ENCODE peak calls at places on chromosomes 13 and 19, in seven cellular contexts. P is IMR-90, A is H1, B is neuronal stem cell, C is trophoblast cell, W is mesendoderm, Z is H9. L is an unnamed sample.
A peak's percentile ranks its signal among the peaks of the same experiment; 100 is the strongest.

GRCh38 chr19:46427518-46427917 is 1.2 kb downstream of the PNMA8C start:
- DNase-seq in P (no peak), A (no peak), B (no peak), C (no peak), W (no peak), Z (no peak), L (no peak)

GRCh38 chr19:46428278-46429141 is at the start of gene PNMA8C:
- DNase-seq in P (peak; percentile 63), A (no peak), B (peak; percentile 89), C (no peak), W (peak; percentile 90), Z (peak; percentile 93), L (peak; percentile 61)

GRCh38 chr13:94239135-94239534 is 240.3 kb downstream of the DCT start:
- DNase-seq in P (peak; percentile 87), A (no peak), B (no peak), C (no peak), W (no peak), Z (no peak), L (peak; percentile 62)

GRCh38 chr13:44107357-44108121 is 227.8 kb downstream of the LACC1 start:
- DNase-seq in P (no peak), A (no peak), B (no peak), C (peak; percentile 42), W (no peak), Z (no peak), L (no peak)

GRCh38 chr13:29543230-29544215 is 52.0 kb downstream of the SLC7A1 start:
- DNase-seq in P (peak; percentile 60), A (peak; percentile 13), B (no peak), C (peak; percentile 46), W (peak; percentile 93), Z (peak; percentile 47), L (peak; percentile 85)

GRCh38 chr19:18119243-18120105 is 21.9 kb downstream of the MAST3 start:
- DNase-seq in P (no peak), A (no peak), B (no peak), C (no peak), W (no peak), Z (no peak), L (no peak)

GRCh38 chr19:22945560-22945959 is 57.4 kb downstream of the ZNF728 start:
- DNase-seq in P (peak; percentile 16), A (no peak), B (peak; percentile 5), C (no peak), W (peak; percentile 40), Z (no peak), L (peak; percentile 11)

GRCh38 chr19:17765069-17765618 is 13.9 kb downstream of the FCHO1 start:
- DNase-seq in P (no peak), A (no peak), B (no peak), C (no peak), W (no peak), Z (no peak), L (no peak)

GRCh38 chr19:18647807-18648206 is 11.0 kb downstream of the KLHL26 start:
- DNase-seq in P (no peak), A (no peak), B (no peak), C (no peak), W (no peak), Z (no peak), L (no peak)

GRCh38 chr13:113969973-113970611 is 3.8 kb downstream of the C13orf46 start:
- DNase-seq in P (no peak), A (no peak), B (no peak), C (no peak), W (no peak), Z (no peak), L (no peak)

GRCh38 chr19:11673608-11674041 is 65.1 kb downstream of the ZNF823 start:
- DNase-seq in P (peak; percentile 55), A (peak; percentile 44), B (peak; percentile 53), C (peak; percentile 81), W (peak; percentile 86), Z (peak; percentile 87), L (peak; percentile 55)

GRCh38 chr19:43749152-43749551 is 5.6 kb downstream of the SMG9 start:
- DNase-seq in P (no peak), A (no peak), B (no peak), C (no peak), W (no peak), Z (no peak), L (no peak)

GRCh38 chr19:29275266-29275665 is 62.3 kb upstream of the UQCRFS1 start:
- DNase-seq in P (no peak), A (no peak), B (no peak), C (no peak), W (no peak), Z (no peak), L (no peak)

GRCh38 chr13:49681837-49682236 is 9.4 kb downstream of the EBPL start:
- DNase-seq in P (peak; percentile 55), A (no peak), B (no peak), C (no peak), W (no peak), Z (no peak), L (peak; percentile 78)

GRCh38 chr13:111304041-111304544 is 16.3 kb upstream of the TEX29 start:
- DNase-seq in P (no peak), A (no peak), B (no peak), C (no peak), W (no peak), Z (no peak), L (no peak)

GRCh38 chr13:75687145-75687763 is 51.1 kb downstream of the LMO7 start:
- DNase-seq in P (peak; percentile 68), A (no peak), B (no peak), C (peak; percentile 12), W (peak; percentile 57), Z (no peak), L (peak; percentile 72)

GRCh38 chr13:70544706-70545105 is 436.5 kb upstream of the KLHL1 start:
- DNase-seq in P (no peak), A (no peak), B (no peak), C (no peak), W (no peak), Z (no peak), L (peak; percentile 5)

GRCh38 chr13:97001641-97002040 is 7.4 kb upstream of the OXGR1 start:
- DNase-seq in P (no peak), A (no peak), B (no peak), C (no peak), W (no peak), Z (no peak), L (no peak)

GRCh38 chr19:44988896-44989563 is 12.2 kb upstream of the RELB start:
- DNase-seq in P (peak; percentile 62), A (no peak), B (peak; percentile 21), C (peak; percentile 36), W (peak; percentile 66), Z (peak; percentile 79), L (peak; percentile 73)

GRCh38 chr13:74768521-74769090 is 634.4 kb upstream of the KLF12 start:
- DNase-seq in P (no peak), A (no peak), B (no peak), C (no peak), W (no peak), Z (no peak), L (no peak)

GRCh38 chr13:41765813-41766212 is 195.1 kb downstream of the VWA8 start:
- DNase-seq in P (no peak), A (no peak), B (no peak), C (no peak), W (no peak), Z (no peak), L (no peak)

GRCh38 chr19:42111384-42111783 is 20.9 kb downstream of the POU2F2 start:
- DNase-seq in P (peak; percentile 75), A (no peak), B (no peak), C (no peak), W (no peak), Z (no peak), L (peak; percentile 23)

GRCh38 chr13:49219647-49220034 is 497 bp upstream of the MLNR start:
- DNase-seq in P (no peak), A (no peak), B (no peak), C (no peak), W (no peak), Z (peak; percentile 68), L (no peak)

GRCh38 chr19:35310811-35311465 is 18.0 kb upstream of the CD22 start:
- DNase-seq in P (no peak), A (no peak), B (no peak), C (peak; percentile 75), W (no peak), Z (no peak), L (no peak)

GRCh38 chr13:20814224-20814910 is 40.6 kb upstream of the EEF1AKMT1 start:
- DNase-seq in P (peak; percentile 96), A (no peak), B (no peak), C (no peak), W (peak; percentile 40), Z (no peak), L (peak; percentile 96)

GRCh38 chr13:60757481-60757880 is 360.5 kb downstream of the TDRD3 start:
- DNase-seq in P (no peak), A (no peak), B (no peak), C (no peak), W (no peak), Z (no peak), L (no peak)

GRCh38 chr13:69619651-69620050 is 488.0 kb upstream of the ATXN8OS start:
- DNase-seq in P (no peak), A (no peak), B (no peak), C (no peak), W (peak; percentile 5), Z (no peak), L (no peak)

GRCh38 chr13:91618315-91618714 is 219.9 kb downstream of the GPC5 start:
- DNase-seq in P (no peak), A (no peak), B (no peak), C (no peak), W (no peak), Z (no peak), L (no peak)
- H3K23ac ChIP-seq in P (no peak overlapping the region), A (no peak overlapping the region), B (no peak overlapping the region), C (no peak overlapping the region), W (no peak overlapping the region), Z (no peak overlapping the region), L (no peak overlapping the region)

GRCh38 chr19:10109528-10109927 is 2.0 kb upstream of the P2RY11 start:
- DNase-seq in P (no peak), A (no peak), B (no peak), C (no peak), W (no peak), Z (no peak), L (no peak)
- H3K23ac ChIP-seq in P (no peak overlapping the region), A (no peak overlapping the region), B (peak overlapping the region; percentile 20), C (no peak overlapping the region), W (no peak overlapping the region), Z (no peak overlapping the region), L (no peak overlapping the region)

DNA sequence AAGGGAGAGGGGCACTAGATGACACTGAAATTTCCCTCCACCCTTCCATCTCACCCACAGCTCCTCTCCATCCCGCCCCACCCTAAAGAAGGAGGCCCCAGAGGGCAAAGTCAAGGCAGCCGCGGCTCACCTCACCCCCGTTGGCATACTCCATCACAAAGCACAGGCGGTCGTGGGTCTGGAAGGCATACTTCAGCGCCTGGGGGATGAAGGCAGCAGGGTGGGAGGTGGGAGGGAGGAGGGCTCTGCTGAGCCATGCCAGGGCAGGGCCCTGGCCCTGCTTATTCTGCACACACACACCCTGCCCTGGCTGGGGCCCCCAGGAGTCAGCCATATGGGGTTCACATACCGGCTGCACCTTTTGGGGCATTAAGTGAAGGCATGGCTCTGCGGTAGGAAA is 12.3 kb upstream of the CCNP start:
- DNase-seq in P (no peak), A (no peak), B (no peak), C (no peak), W (no peak), Z (no peak), L (no peak)
- H3K23ac ChIP-seq in P (no peak overlapping the region), A (no peak overlapping the region), B (no peak overlapping the region), C (no peak overlapping the region), W (no peak overlapping the region), Z (no peak overlapping the region), L (no peak overlapping the region)

DNA sequence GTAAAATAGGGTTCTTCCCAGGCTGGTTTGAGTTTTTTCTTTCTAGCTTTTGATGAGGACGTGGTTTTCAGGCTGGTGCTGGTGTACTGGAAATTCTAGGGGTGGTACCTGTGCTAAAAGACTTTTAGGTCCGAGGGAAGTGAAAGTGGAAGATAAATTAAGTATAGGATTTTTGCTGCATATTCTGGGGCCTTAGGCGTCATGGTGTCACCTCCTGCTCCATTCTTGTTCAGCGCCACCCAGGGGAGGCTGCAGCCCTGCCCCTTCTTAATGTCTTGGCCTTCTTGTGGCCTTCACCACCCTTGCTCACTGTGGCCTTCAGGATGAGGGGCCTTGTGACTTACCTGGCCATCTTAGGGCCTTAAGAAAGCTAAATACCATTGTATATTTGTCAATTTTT is 12.4 kb downstream of the ZNF552 start:
- DNase-seq in P (no peak), A (no peak), B (no peak), C (no peak), W (peak; percentile 60), Z (peak; percentile 61), L (no peak)
- H3K23ac ChIP-seq in P (no peak overlapping the region), A (no peak overlapping the region), B (no peak overlapping the region), C (no peak overlapping the region), W (no peak overlapping the region), Z (no peak overlapping the region), L (no peak overlapping the region)

L was measured in mesenchymal stem cell.